ENCODE peak calls at places on chromosome 13, in five cellular contexts. One of them, this sample, is unnamed.

GRCh38 chr13:25943666-25944065 is 108.2 kb downstream of the SHISA2 start:
- DNase-seq in ELR: peak; percentile 12
- DNase-seq in stimulated activated CD8-positive, alpha-beta memory T cell treated with anti-CD3 and anti-CD28 coated beads, Interleukin-15, amount 100 ng/mL, for 24 hours: no peak
- DNase-seq in activated T-helper 1 cell treated with anti-CD3 and anti-CD28 coated beads, Interleukin-12 subunit alpha, Interleukin-12 subunit beta, Interleukin-2, Interleukin-4 antibody, amounts not matched to agents 30 ng/mL and 10 ng/mL and 1 ng/mL, durations not matched to agents 14 hours and 24 hours and 36 hours: no peak
- DNase-seq in RWPE1: no peak
- DNase-seq in this sample: no peak

GRCh38 chr13:98509271-98510155 is 67.4 kb downstream of the STK24 start:
- DNase-seq in ELR: peak; percentile 97
- DNase-seq in stimulated activated CD8-positive, alpha-beta memory T cell treated with anti-CD3 and anti-CD28 coated beads, Interleukin-15, amount 100 ng/mL, for 24 hours: no peak
- DNase-seq in activated T-helper 1 cell treated with anti-CD3 and anti-CD28 coated beads, Interleukin-12 subunit alpha, Interleukin-12 subunit beta, Interleukin-2, Interleukin-4 antibody, amounts not matched to agents 30 ng/mL and 10 ng/mL and 1 ng/mL, durations not matched to agents 14 hours and 24 hours and 36 hours: peak; percentile 31
- DNase-seq in RWPE1: peak; percentile 80
- DNase-seq in this sample: peak; percentile 89

GRCh38 chr13:101785858-101786257 is 333.4 kb downstream of the ITGBL1 start:
- DNase-seq in ELR: peak; percentile 60
- DNase-seq in stimulated activated CD8-positive, alpha-beta memory T cell treated with anti-CD3 and anti-CD28 coated beads, Interleukin-15, amount 100 ng/mL, for 24 hours: no peak
- DNase-seq in activated T-helper 1 cell treated with anti-CD3 and anti-CD28 coated beads, Interleukin-12 subunit alpha, Interleukin-12 subunit beta, Interleukin-2, Interleukin-4 antibody, amounts not matched to agents 30 ng/mL and 10 ng/mL and 1 ng/mL, durations not matched to agents 14 hours and 24 hours and 36 hours: no peak
- DNase-seq in RWPE1: peak; percentile 13
- DNase-seq in this sample: no peak

GRCh38 chr13:74299688-74300087 is 165.5 kb upstream of the KLF12 start:
- DNase-seq in ELR: no peak
- DNase-seq in stimulated activated CD8-positive, alpha-beta memory T cell treated with anti-CD3 and anti-CD28 coated beads, Interleukin-15, amount 100 ng/mL, for 24 hours: no peak
- DNase-seq in activated T-helper 1 cell treated with anti-CD3 and anti-CD28 coated beads, Interleukin-12 subunit alpha, Interleukin-12 subunit beta, Interleukin-2, Interleukin-4 antibody, amounts not matched to agents 30 ng/mL and 10 ng/mL and 1 ng/mL, durations not matched to agents 14 hours and 24 hours and 36 hours: no peak
- DNase-seq in RWPE1: no peak
- DNase-seq in this sample: no peak

GRCh38 chr13:113747291-113747833 is 11.7 kb upstream of the TMEM255B start:
- DNase-seq in ELR: no peak
- DNase-seq in stimulated activated CD8-positive, alpha-beta memory T cell treated with anti-CD3 and anti-CD28 coated beads, Interleukin-15, amount 100 ng/mL, for 24 hours: no peak
- DNase-seq in activated T-helper 1 cell treated with anti-CD3 and anti-CD28 coated beads, Interleukin-12 subunit alpha, Interleukin-12 subunit beta, Interleukin-2, Interleukin-4 antibody, amounts not matched to agents 30 ng/mL and 10 ng/mL and 1 ng/mL, durations not matched to agents 14 hours and 24 hours and 36 hours: no peak
- DNase-seq in RWPE1: no peak
- DNase-seq in this sample: no peak

GRCh38 chr13:72540818-72541217 is 186.6 kb downstream of the MZT1 start:
- DNase-seq in ELR: no peak
- DNase-seq in stimulated activated CD8-positive, alpha-beta memory T cell treated with anti-CD3 and anti-CD28 coated beads, Interleukin-15, amount 100 ng/mL, for 24 hours: no peak
- DNase-seq in activated T-helper 1 cell treated with anti-CD3 and anti-CD28 coated beads, Interleukin-12 subunit alpha, Interleukin-12 subunit beta, Interleukin-2, Interleukin-4 antibody, amounts not matched to agents 30 ng/mL and 10 ng/mL and 1 ng/mL, durations not matched to agents 14 hours and 24 hours and 36 hours: no peak
- DNase-seq in RWPE1: no peak
- DNase-seq in this sample: no peak

GRCh38 chr13:104757712-104758111 is 1691.5 kb upstream of the SLC10A2 start:
- DNase-seq in ELR: no peak
- DNase-seq in stimulated activated CD8-positive, alpha-beta memory T cell treated with anti-CD3 and anti-CD28 coated beads, Interleukin-15, amount 100 ng/mL, for 24 hours: no peak
- DNase-seq in activated T-helper 1 cell treated with anti-CD3 and anti-CD28 coated beads, Interleukin-12 subunit alpha, Interleukin-12 subunit beta, Interleukin-2, Interleukin-4 antibody, amounts not matched to agents 30 ng/mL and 10 ng/mL and 1 ng/mL, durations not matched to agents 14 hours and 24 hours and 36 hours: no peak
- DNase-seq in RWPE1: no peak
- DNase-seq in this sample: no peak

GRCh38 chr13:48334534-48335127 is 31.1 kb downstream of the RB1 start:
- DNase-seq in ELR: peak; percentile 51
- DNase-seq in stimulated activated CD8-positive, alpha-beta memory T cell treated with anti-CD3 and anti-CD28 coated beads, Interleukin-15, amount 100 ng/mL, for 24 hours: no peak
- DNase-seq in activated T-helper 1 cell treated with anti-CD3 and anti-CD28 coated beads, Interleukin-12 subunit alpha, Interleukin-12 subunit beta, Interleukin-2, Interleukin-4 antibody, amounts not matched to agents 30 ng/mL and 10 ng/mL and 1 ng/mL, durations not matched to agents 14 hours and 24 hours and 36 hours: no peak
- DNase-seq in RWPE1: peak; percentile 18
- DNase-seq in this sample: peak; percentile 18

GRCh38 chr13:102825921-102826706 is 19.7 kb upstream of the ERCC5 start:
- DNase-seq in ELR: peak; percentile 95
- DNase-seq in stimulated activated CD8-positive, alpha-beta memory T cell treated with anti-CD3 and anti-CD28 coated beads, Interleukin-15, amount 100 ng/mL, for 24 hours: no peak
- DNase-seq in activated T-helper 1 cell treated with anti-CD3 and anti-CD28 coated beads, Interleukin-12 subunit alpha, Interleukin-12 subunit beta, Interleukin-2, Interleukin-4 antibody, amounts not matched to agents 30 ng/mL and 10 ng/mL and 1 ng/mL, durations not matched to agents 14 hours and 24 hours and 36 hours: no peak
- DNase-seq in RWPE1: peak; percentile 84
- DNase-seq in this sample: no peak

GRCh38 chr13:43783820-43784219 is 3.0 kb downstream of the ENOX1 start:
- DNase-seq in ELR: peak; percentile 45
- DNase-seq in stimulated activated CD8-positive, alpha-beta memory T cell treated with anti-CD3 and anti-CD28 coated beads, Interleukin-15, amount 100 ng/mL, for 24 hours: no peak
- DNase-seq in activated T-helper 1 cell treated with anti-CD3 and anti-CD28 coated beads, Interleukin-12 subunit alpha, Interleukin-12 subunit beta, Interleukin-2, Interleukin-4 antibody, amounts not matched to agents 30 ng/mL and 10 ng/mL and 1 ng/mL, durations not matched to agents 14 hours and 24 hours and 36 hours: no peak
- DNase-seq in RWPE1: peak; percentile 18
- DNase-seq in this sample: no peak

GRCh38 chr13:40345149-40345514 is 321.3 kb downstream of the FOXO1 start:
- DNase-seq in ELR: no peak
- DNase-seq in stimulated activated CD8-positive, alpha-beta memory T cell treated with anti-CD3 and anti-CD28 coated beads, Interleukin-15, amount 100 ng/mL, for 24 hours: no peak
- DNase-seq in activated T-helper 1 cell treated with anti-CD3 and anti-CD28 coated beads, Interleukin-12 subunit alpha, Interleukin-12 subunit beta, Interleukin-2, Interleukin-4 antibody, amounts not matched to agents 30 ng/mL and 10 ng/mL and 1 ng/mL, durations not matched to agents 14 hours and 24 hours and 36 hours: no peak
- DNase-seq in RWPE1: no peak
- DNase-seq in this sample: no peak

GRCh38 chr13:78976696-78977095 is 317.7 kb upstream of the OBI1 start:
- DNase-seq in ELR: no peak
- DNase-seq in stimulated activated CD8-positive, alpha-beta memory T cell treated with anti-CD3 and anti-CD28 coated beads, Interleukin-15, amount 100 ng/mL, for 24 hours: no peak
- DNase-seq in activated T-helper 1 cell treated with anti-CD3 and anti-CD28 coated beads, Interleukin-12 subunit alpha, Interleukin-12 subunit beta, Interleukin-2, Interleukin-4 antibody, amounts not matched to agents 30 ng/mL and 10 ng/mL and 1 ng/mL, durations not matched to agents 14 hours and 24 hours and 36 hours: no peak
- DNase-seq in RWPE1: no peak
- DNase-seq in this sample: no peak

GRCh38 chr13:96391606-96392005 is 301.7 kb downstream of the HS6ST3 start:
- DNase-seq in ELR: no peak
- DNase-seq in stimulated activated CD8-positive, alpha-beta memory T cell treated with anti-CD3 and anti-CD28 coated beads, Interleukin-15, amount 100 ng/mL, for 24 hours: no peak
- DNase-seq in activated T-helper 1 cell treated with anti-CD3 and anti-CD28 coated beads, Interleukin-12 subunit alpha, Interleukin-12 subunit beta, Interleukin-2, Interleukin-4 antibody, amounts not matched to agents 30 ng/mL and 10 ng/mL and 1 ng/mL, durations not matched to agents 14 hours and 24 hours and 36 hours: no peak
- DNase-seq in RWPE1: no peak
- DNase-seq in this sample: no peak

GRCh38 chr13:113027566-113027965 is 58.6 kb downstream of the MCF2L start:
- DNase-seq in ELR: no peak
- DNase-seq in stimulated activated CD8-positive, alpha-beta memory T cell treated with anti-CD3 and anti-CD28 coated beads, Interleukin-15, amount 100 ng/mL, for 24 hours: no peak
- DNase-seq in activated T-helper 1 cell treated with anti-CD3 and anti-CD28 coated beads, Interleukin-12 subunit alpha, Interleukin-12 subunit beta, Interleukin-2, Interleukin-4 antibody, amounts not matched to agents 30 ng/mL and 10 ng/mL and 1 ng/mL, durations not matched to agents 14 hours and 24 hours and 36 hours: no peak
- DNase-seq in RWPE1: no peak
- DNase-seq in this sample: no peak

GRCh38 chr13:99363391-99363790 is 56.2 kb upstream of the GPR183 start:
- DNase-seq in ELR: no peak
- DNase-seq in stimulated activated CD8-positive, alpha-beta memory T cell treated with anti-CD3 and anti-CD28 coated beads, Interleukin-15, amount 100 ng/mL, for 24 hours: no peak
- DNase-seq in activated T-helper 1 cell treated with anti-CD3 and anti-CD28 coated beads, Interleukin-12 subunit alpha, Interleukin-12 subunit beta, Interleukin-2, Interleukin-4 antibody, amounts not matched to agents 30 ng/mL and 10 ng/mL and 1 ng/mL, durations not matched to agents 14 hours and 24 hours and 36 hours: no peak
- DNase-seq in RWPE1: no peak
- DNase-seq in this sample: no peak

GRCh38 chr13:49225358-49226042 is 5.4 kb downstream of the MLNR start:
- DNase-seq in ELR: no peak
- DNase-seq in stimulated activated CD8-positive, alpha-beta memory T cell treated with anti-CD3 and anti-CD28 coated beads, Interleukin-15, amount 100 ng/mL, for 24 hours: no peak
- DNase-seq in activated T-helper 1 cell treated with anti-CD3 and anti-CD28 coated beads, Interleukin-12 subunit alpha, Interleukin-12 subunit beta, Interleukin-2, Interleukin-4 antibody, amounts not matched to agents 30 ng/mL and 10 ng/mL and 1 ng/mL, durations not matched to agents 14 hours and 24 hours and 36 hours: no peak
- DNase-seq in RWPE1: no peak
- DNase-seq in this sample: no peak

GRCh38 chr13:97567510-97568243 is 133.7 kb downstream of the RAP2A start:
- DNase-seq in ELR: peak; percentile 21
- DNase-seq in stimulated activated CD8-positive, alpha-beta memory T cell treated with anti-CD3 and anti-CD28 coated beads, Interleukin-15, amount 100 ng/mL, for 24 hours: no peak
- DNase-seq in activated T-helper 1 cell treated with anti-CD3 and anti-CD28 coated beads, Interleukin-12 subunit alpha, Interleukin-12 subunit beta, Interleukin-2, Interleukin-4 antibody, amounts not matched to agents 30 ng/mL and 10 ng/mL and 1 ng/mL, durations not matched to agents 14 hours and 24 hours and 36 hours: no peak
- DNase-seq in RWPE1: peak; percentile 59
- DNase-seq in this sample: peak; percentile 83

GRCh38 chr13:51134763-51135365 is 23.8 kb upstream of the C13orf42 start:
- DNase-seq in ELR: no peak
- DNase-seq in stimulated activated CD8-positive, alpha-beta memory T cell treated with anti-CD3 and anti-CD28 coated beads, Interleukin-15, amount 100 ng/mL, for 24 hours: no peak
- DNase-seq in activated T-helper 1 cell treated with anti-CD3 and anti-CD28 coated beads, Interleukin-12 subunit alpha, Interleukin-12 subunit beta, Interleukin-2, Interleukin-4 antibody, amounts not matched to agents 30 ng/mL and 10 ng/mL and 1 ng/mL, durations not matched to agents 14 hours and 24 hours and 36 hours: no peak
- DNase-seq in RWPE1: no peak
- DNase-seq in this sample: no peak

GRCh38 chr13:20566424-20566916 is 487 bp upstream of the IFT88 start:
- DNase-seq in ELR: peak; percentile 91
- DNase-seq in stimulated activated CD8-positive, alpha-beta memory T cell treated with anti-CD3 and anti-CD28 coated beads, Interleukin-15, amount 100 ng/mL, for 24 hours: no peak
- DNase-seq in activated T-helper 1 cell treated with anti-CD3 and anti-CD28 coated beads, Interleukin-12 subunit alpha, Interleukin-12 subunit beta, Interleukin-2, Interleukin-4 antibody, amounts not matched to agents 30 ng/mL and 10 ng/mL and 1 ng/mL, durations not matched to agents 14 hours and 24 hours and 36 hours: no peak
- DNase-seq in RWPE1: peak; percentile 62
- DNase-seq in this sample: peak; percentile 80

GRCh38 chr13:75876371-75877050 is 240.4 kb downstream of the LMO7 start:
- DNase-seq in ELR: peak; percentile 76
- DNase-seq in stimulated activated CD8-positive, alpha-beta memory T cell treated with anti-CD3 and anti-CD28 coated beads, Interleukin-15, amount 100 ng/mL, for 24 hours: no peak
- DNase-seq in activated T-helper 1 cell treated with anti-CD3 and anti-CD28 coated beads, Interleukin-12 subunit alpha, Interleukin-12 subunit beta, Interleukin-2, Interleukin-4 antibody, amounts not matched to agents 30 ng/mL and 10 ng/mL and 1 ng/mL, durations not matched to agents 14 hours and 24 hours and 36 hours: peak; percentile 27
- DNase-seq in RWPE1: peak; percentile 62
- DNase-seq in this sample: peak; percentile 74